ENCODE peak calls at places on chromosomes 12 and 14, in seven cellular contexts. D is BJ, Q is skeletal muscle cell, Z is ascending aorta, R is H7, V is neural progenitor cell, U is GM12878. E is an unnamed sample.

GRCh38 chr14:31270196-31270772 is 62.7 kb upstream of the HECTD1 start:
- DNase-seq in D (no peak), Q (no peak), Z (peak; percentile 55), R (peak; percentile 23), V (peak; percentile 44), U (no peak), E (no peak)

GRCh38 chr12:50637870-50638481 is 125.9 kb upstream of the ATF1 start:
- DNase-seq in D (no peak), Q (no peak), Z (no peak), R (peak; percentile 33), V (peak; percentile 66), U (no peak), E (no peak)

GRCh38 chr14:68819260-68819691 is 26.4 kb upstream of the ZFP36L1 start:
- DNase-seq in D (no peak), Q (peak; percentile 52), Z (peak; percentile 63), R (peak; percentile 84), V (peak; percentile 39), U (no peak), E (no peak)

GRCh38 chr12:14567311-14568195 is at the start of gene PLBD1:
- DNase-seq in D (no peak), Q (no peak), Z (peak; percentile 74), R (peak; percentile 86), V (peak; percentile 73), U (no peak), E (no peak)

GRCh38 chr12:107875772-107876171 is 101.3 kb downstream of the ASCL4 start:
- DNase-seq in D (no peak), Q (no peak), Z (no peak), R (peak; percentile 53), V (no peak), U (no peak), E (no peak)

GRCh38 chr12:130775953-130776856 is 60.1 kb upstream of the RIMBP2 start:
- DNase-seq in D (peak; percentile 46), Q (peak; percentile 75), Z (peak; percentile 69), R (peak; percentile 87), V (peak; percentile 87), U (no peak), E (no peak)

GRCh38 chr12:25034676-25035075 is 85.8 kb upstream of the BCAT1 start:
- DNase-seq in D (no peak), Q (no peak), Z (no peak), R (no peak), V (no peak), U (no peak), E (no peak)

GRCh38 chr12:1507308-1507707 is 87.1 kb downstream of the FBXL14 start:
- DNase-seq in D (no peak), Q (no peak), Z (no peak), R (peak; percentile 47), V (no peak), U (no peak), E (no peak)

GRCh38 chr14:92287987-92288386 is 35.0 kb upstream of the SLC24A4 start:
- DNase-seq in D (no peak), Q (no peak), Z (no peak), R (no peak), V (no peak), U (no peak), E (no peak)

GRCh38 chr12:123151679-123152454 is 977 bp upstream of the PITPNM2 start:
- DNase-seq in D (no peak), Q (no peak), Z (no peak), R (no peak), V (peak; percentile 26), U (no peak), E (no peak)

GRCh38 chr12:115385141-115385540 is 701.2 kb upstream of the TBX3 start:
- DNase-seq in D (no peak), Q (no peak), Z (no peak), R (no peak), V (no peak), U (no peak), E (no peak)

GRCh38 chr12:88993655-88994054 is 358.6 kb downstream of the DUSP6 start:
- DNase-seq in D (peak; percentile 31), Q (peak; percentile 39), Z (no peak), R (no peak), V (peak; percentile 53), U (no peak), E (peak; percentile 4)

GRCh38 chr12:16189849-16190248 is 87.6 kb downstream of the SLC15A5 start:
- DNase-seq in D (no peak), Q (peak; percentile 23), Z (no peak), R (peak; percentile 12), V (peak; percentile 73), U (no peak), E (no peak)

GRCh38 chr12:39616666-39617065 is 2.9 kb downstream of the ABCD2 start:
- DNase-seq in D (no peak), Q (no peak), Z (no peak), R (no peak), V (no peak), U (no peak), E (no peak)
- H3K4me3 ChIP-seq in D (no peak overlapping the region), Q (no peak overlapping the region), Z (no peak overlapping the region), R (no peak overlapping the region), V (no peak overlapping the region), U (peak overlapping the region; percentile 66), E (peak overlapping the region; percentile 70)

DNA sequence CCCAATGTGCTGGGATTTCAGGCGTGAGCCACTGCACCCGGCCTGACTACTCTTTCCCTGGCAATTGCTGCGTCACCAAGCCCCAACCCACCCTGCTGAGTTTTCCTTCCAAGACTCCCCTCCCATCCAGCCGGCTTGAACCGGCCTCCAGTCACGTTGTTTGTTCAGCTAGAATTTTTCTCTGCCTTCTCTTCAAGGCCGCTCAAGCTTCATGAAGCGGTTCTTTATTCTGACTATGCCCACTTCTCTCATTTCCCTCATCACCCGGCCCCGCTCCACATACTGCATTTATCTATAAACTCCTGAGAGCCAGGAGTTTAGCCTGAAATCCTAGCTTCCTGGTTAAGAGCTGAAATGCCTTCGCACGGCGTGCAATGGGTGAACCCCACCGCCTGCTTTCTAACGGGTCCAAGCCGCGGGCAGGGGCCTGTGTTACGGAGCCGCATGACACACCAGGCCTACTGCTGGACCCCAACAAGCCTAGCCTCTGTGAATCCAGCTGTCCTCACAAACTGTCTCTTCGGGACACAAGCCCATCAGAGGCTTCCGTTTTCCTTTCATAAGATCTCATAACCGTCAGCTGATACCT is 999 bp upstream of the DCAF4 start:
- DNase-seq in D (no peak), Q (no peak), Z (no peak), R (no peak), V (no peak), U (no peak), E (no peak)
- H3K4me3 ChIP-seq in D (no peak overlapping the region), Q (peak overlapping the region; percentile 89), Z (peak overlapping the region; percentile 91), R (no peak overlapping the region), V (peak overlapping the region; percentile 59), U (peak overlapping the region; percentile 57), E (peak overlapping the region; percentile 79)

GRCh38 chr12:116734156-116734768 is 3.6 kb downstream of the SPRING1 start:
- DNase-seq in D (no peak), Q (no peak), Z (no peak), R (no peak), V (no peak), U (no peak), E (no peak)

GRCh38 chr12:116735084-116735483 is 2.8 kb downstream of the SPRING1 start:
- DNase-seq in D (no peak), Q (no peak), Z (no peak), R (no peak), V (no peak), U (no peak), E (no peak)

GRCh38 chr12:116737774-116738657 is at the start of the genes RNFT2 and SPRING1:
- DNase-seq in D (peak; percentile 95), Q (peak; percentile 99), Z (peak; percentile 100), R (peak; percentile 99), V (peak; percentile 99), U (peak; percentile 95), E (peak; percentile 98)

GRCh38 chr12:116736962-116737773 is 701 bp downstream of the SPRING1 start:
- DNase-seq in D (no peak), Q (no peak), Z (no peak), R (peak; percentile 74), V (peak; percentile 69), U (no peak), E (no peak)

DNA sequence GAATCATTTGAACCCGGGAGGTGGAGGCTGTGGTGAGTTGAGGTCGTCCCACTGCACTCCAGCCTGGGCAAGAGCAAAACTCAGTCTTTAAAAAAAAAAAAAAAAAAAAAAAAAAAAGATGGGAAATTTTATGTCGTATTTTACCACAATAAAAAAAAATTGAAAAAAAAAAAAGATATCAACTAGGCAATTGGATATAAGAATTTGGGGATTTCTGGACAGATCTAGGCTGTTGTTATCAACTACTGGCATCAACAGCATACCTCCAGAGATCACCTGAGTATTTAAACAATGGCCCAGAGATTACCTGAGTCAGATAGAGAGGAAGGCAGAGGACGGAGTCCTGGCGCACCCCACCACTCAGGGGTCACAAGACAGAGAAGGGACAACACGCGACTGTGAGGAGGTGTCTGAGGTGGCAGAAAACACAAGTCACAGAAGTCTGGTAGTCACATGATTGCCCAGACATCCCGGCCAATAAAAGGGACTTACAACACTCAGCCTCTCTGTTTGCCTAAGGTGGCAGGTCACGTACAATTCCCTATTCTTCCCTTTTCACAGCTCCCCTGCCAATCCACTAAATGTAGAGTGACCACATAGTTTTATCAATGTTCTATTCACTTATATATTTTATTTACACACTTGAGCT is 1.8 kb downstream of the SPRING1 start:
- DNase-seq in D (no peak), Q (no peak), Z (no peak), R (no peak), V (no peak), U (no peak), E (peak; percentile 2)
- H3K4me3 ChIP-seq in D (no peak overlapping the region), Q (peak overlapping the region; percentile 71), Z (peak overlapping the region; percentile 91), R (no peak overlapping the region), V (peak overlapping the region; percentile 74), U (peak overlapping the region; percentile 99), E (peak overlapping the region; percentile 94)

DNA sequence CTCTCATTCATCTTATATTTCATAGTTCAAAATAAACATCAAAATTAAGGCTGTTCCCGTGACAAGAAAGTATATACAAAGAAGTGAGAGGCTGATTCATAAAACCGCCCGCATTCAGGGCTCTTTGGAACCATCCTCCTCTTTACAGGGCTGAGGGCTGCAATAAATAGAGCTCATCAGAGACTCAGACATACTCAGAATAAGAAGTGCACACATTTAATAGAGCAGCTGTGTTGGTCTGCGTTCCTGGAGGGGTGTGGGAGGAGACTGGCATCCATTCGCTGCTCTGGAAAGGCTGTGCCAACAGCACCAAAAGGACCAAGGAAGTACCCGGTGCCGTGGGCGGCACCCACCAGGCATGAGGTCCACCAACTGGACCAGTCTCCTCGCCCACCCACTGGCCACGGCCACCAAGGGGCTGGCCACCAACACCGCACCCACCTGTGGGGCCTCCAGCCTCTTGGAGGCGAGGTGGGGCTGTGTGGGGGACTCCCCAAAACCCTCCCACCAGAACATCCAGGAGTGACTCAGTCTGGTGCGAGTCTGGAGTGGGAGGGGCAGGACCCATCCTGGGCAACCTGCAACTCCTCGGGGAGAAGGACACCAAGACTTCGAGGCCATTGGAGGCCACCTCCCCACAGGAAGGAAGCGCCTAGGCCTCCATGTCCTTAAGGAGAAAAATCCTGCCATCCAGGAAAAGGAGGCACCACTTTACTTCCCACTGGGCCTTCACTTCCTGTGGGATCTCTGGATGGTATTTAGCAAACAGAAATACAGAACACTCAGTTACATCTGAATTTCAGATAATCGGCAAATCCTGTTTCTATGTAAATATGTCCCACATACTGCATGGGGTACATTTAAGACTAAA is 32.7 kb downstream of the VCPKMT start:
- DNase-seq in D (no peak), Q (no peak), Z (no peak), R (no peak), V (no peak), U (no peak), E (no peak)
- H3K4me3 ChIP-seq in D (no peak overlapping the region), Q (no peak overlapping the region), Z (no peak overlapping the region), R (no peak overlapping the region), V (no peak overlapping the region), U (peak overlapping the region; percentile 7), E (peak overlapping the region; percentile 24)